ENCODE peak calls at places on chromosomes 3 and 15, in four cellular contexts. H, W, S and K are unnamed samples. For H3K27me3 and H3K36me3, the result is how much of the 10 kb centered on the place peaks cover.

GRCh38 chr3:99721633-99722007 is 83.2 kb downstream of the COL8A1 start:
- DNase-seq in W (no peak), H (no peak), S (no peak), K (no peak)

GRCh38 chr3:133987933-133988484 is 41.7 kb downstream of the SLCO2A1 start:
- DNase-seq in S (peak), H (no peak), W (no peak), K (no peak)

GRCh38 chr15:67832965-67833503 is 6.8 kb downstream of the RNU6-1 start:
- DNase-seq in H (no peak), W (no peak), S (peak), K (peak)

GRCh38 chr3:117954131-117954530 is 1080.5 kb downstream of the IGSF11 start:
- DNase-seq in H (no peak), W (no peak), S (no peak), K (no peak)

GRCh38 chr3:178275793-178276192 is 260.4 kb upstream of the KCNMB2 start:
- DNase-seq in H (no peak), W (no peak), S (no peak), K (no peak)

GRCh38 chr15:73593278-73594074 is 39.7 kb downstream of the NPTN start:
- DNase-seq in H (no peak), W (no peak), S (no peak), K (no peak)

GRCh38 chr15:31235298-31236183 is 91.1 kb upstream of the KLF13 start:
- DNase-seq in H (peak), S (no peak), W (no peak), K (no peak)

GRCh38 chr3:97464035-97464434 is 300.5 kb upstream of the ARL6 start:
- DNase-seq in S (peak), W (no peak), H (no peak), K (peak)

GRCh38 chr3:177221734-177222133 is 24.5 kb upstream of the TBL1XR1 start:
- DNase-seq in H (no peak), S (no peak), W (no peak), K (no peak)

GRCh38 chr15:100767002-100767825 is 112.4 kb upstream of the ALDH1A3 start:
- DNase-seq in W (no peak), H (no peak), S (peak), K (peak)

GRCh38 chr3:39438880-39439279 is 28.6 kb upstream of the MOBP start:
- DNase-seq in S (no peak), W (no peak), H (no peak), K (no peak)

GRCh38 chr15:44738340-44738984 is 2.1 kb downstream of the TRIM69 start:
- DNase-seq in W (no peak), H (no peak), S (no peak), K (peak)

GRCh38 chr3:21094686-21095085 is 656.3 kb downstream of the ZNF385D start:
- DNase-seq in S (no peak), H (no peak), W (no peak), K (no peak)

GRCh38 chr15:49082960-49083359 is 36.7 kb upstream of the SECISBP2L start:
- DNase-seq in W (no peak), S (no peak), H (no peak), K (no peak)

GRCh38 chr15:96325579-96326331 is 4.7 kb upstream of the NR2F2 start:
- DNase-seq in S (peak), W (no peak), H (no peak), K (no peak)

GRCh38 chr3:122391674-122392446 is 7.9 kb downstream of the FAM162A start:
- DNase-seq in H (no peak), S (no peak), W (no peak), K (no peak)

GRCh38 chr3:154334973-154335420 is 10.7 kb upstream of the DHX36 start:
- DNase-seq in W (no peak), H (no peak), S (no peak), K (no peak)

GRCh38 chr3:113948015-113948917 is 453 bp downstream of the ZDHHC23 start:
- DNase-seq in S (peak), H (peak), W (no peak), K (peak)

GRCh38 chr3:56321892-56322291 is 146.4 kb downstream of the ERC2 start:
- DNase-seq in H (no peak), W (no peak), S (no peak), K (no peak)

GRCh38 chr15:44545934-44546802 is 9.2 kb downstream of the EIF3J start:
- DNase-seq in W (peak), H (no peak), S (no peak), K (peak)

GRCh38 chr15:56719774-56720555 is 13.3 kb downstream of the ZNF280D start:
- DNase-seq in S (no peak), H (no peak), W (no peak), K (no peak)

GRCh38 chr15:56715220-56715619 is 18.1 kb downstream of the ZNF280D start:
- DNase-seq in H (no peak), W (no peak), S (no peak), K (no peak)

GRCh38 chr15:56716334-56716733 is 17.0 kb downstream of the ZNF280D start:
- DNase-seq in S (no peak), W (no peak), H (no peak), K (no peak)

GRCh38 chr15:56719021-56719612 is 14.2 kb downstream of the ZNF280D start:
- DNase-seq in H (no peak), W (no peak), S (no peak), K (no peak)

DNA sequence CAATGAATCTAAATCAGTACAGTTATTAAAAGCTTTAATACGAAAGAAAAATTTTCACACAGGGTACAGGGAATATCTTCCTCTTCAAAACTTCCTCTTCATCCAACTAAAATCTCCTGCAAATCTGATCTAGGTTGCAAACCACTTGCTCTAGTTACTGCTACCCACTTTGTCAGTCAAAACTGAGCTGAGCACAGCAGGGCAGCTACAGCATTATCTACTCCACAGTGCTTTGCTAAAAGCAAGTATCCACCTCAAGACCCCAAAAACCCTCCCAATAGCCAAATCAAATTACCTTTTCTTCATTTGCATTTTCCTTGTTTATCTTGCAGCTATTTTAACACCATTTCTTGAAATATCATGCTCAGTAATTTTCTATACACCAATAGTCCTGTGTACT is 14.7 kb downstream of the ZNF280D start:
- DNase-seq in H (no peak), W (no peak), S (no peak), K (no peak)
- H3K4me3 ChIP-seq in H (no peak), W (no peak), S (no peak), K (no peak)

GRCh38 chr15:78621810-78622402 is 1.1 kb upstream of the CHRNA3 start:
- DNase-seq in W (no peak), H (peak), S (no peak), K (no peak)
- H3K27me3 ChIP-seq in W (under half), H (under half), S (under half), K (under half)

GRCh38 chr3:88093266-88093665 is 34.2 kb downstream of the ZNF654 start:
- DNase-seq in S (no peak), H (no peak), W (no peak), K (no peak)
- H3K36me3 ChIP-seq in S (under half), H (under half), W (under half), K (under half)

GRCh38 chr3:73412020-73412419 is 212.7 kb downstream of the PDZRN3 start:
- DNase-seq in S (no peak), H (no peak), W (no peak), K (no peak)
- H3K4me3 ChIP-seq in S (no peak), H (no peak), W (no peak), K (no peak)

GRCh38 chr3:52402706-52403270 is 42.1 kb downstream of the SEMA3G start:
- DNase-seq in H (no peak), S (no peak), W (no peak), K (peak)

GRCh38 chr3:52403271-52403841 is 41.5 kb downstream of the SEMA3G start:
- DNase-seq in S (no peak), H (no peak), W (no peak), K (peak)

GRCh38 chr3:52404391-52404790 is 40.5 kb downstream of the SEMA3G start:
- DNase-seq in H (no peak), W (no peak), S (no peak), K (peak)

GRCh38 chr3:52405066-52405465 is 39.8 kb downstream of the SEMA3G start:
- DNase-seq in W (no peak), S (no peak), H (no peak), K (no peak)

GRCh38 chr3:52403955-52404354 is 40.9 kb downstream of the SEMA3G start:
- DNase-seq in H (no peak), S (no peak), W (no peak), K (no peak)
- H3K27me3 ChIP-seq in H (under half), S (under half), W (under half), K (under half)